ENCODE peak calls at places on chromosomes 7 and 10, in five cellular contexts. One of them, this sample, is unnamed.

GRCh38 chr7:18064242-18064838 is 36.7 kb upstream of the PRPS1L1 start:
- DNase-seq in heart right ventricle: no peak
- DNase-seq in A549: peak
- DNase-seq in adrenal gland: no peak
- DNase-seq in mammary epithelial cell: peak
- DNase-seq in this sample: no peak

GRCh38 chr7:75723444-75723843 is 15.3 kb downstream of the HIP1 start:
- DNase-seq in heart right ventricle: no peak
- DNase-seq in mammary epithelial cell: no peak
- DNase-seq in A549: no peak
- DNase-seq in adrenal gland: no peak
- DNase-seq in this sample: no peak

GRCh38 chr10:34994565-34995142 is 95.5 kb downstream of the CUL2 start:
- DNase-seq in mammary epithelial cell: peak
- DNase-seq in A549: peak
- DNase-seq in adrenal gland: peak
- DNase-seq in heart right ventricle: peak
- DNase-seq in this sample: peak

GRCh38 chr10:38159007-38159406 is 64.9 kb downstream of the ZNF37A start:
- DNase-seq in A549: no peak
- DNase-seq in heart right ventricle: no peak
- DNase-seq in adrenal gland: no peak
- DNase-seq in mammary epithelial cell: no peak
- DNase-seq in this sample: no peak

GRCh38 chr10:127228195-127228785 is 31.9 kb upstream of the INSYN2A start:
- DNase-seq in adrenal gland: no peak
- DNase-seq in mammary epithelial cell: no peak
- DNase-seq in heart right ventricle: no peak
- DNase-seq in A549: no peak
- DNase-seq in this sample: no peak

GRCh38 chr10:119652361-119652760 is 1.2 kb downstream of the BAG3 start:
- DNase-seq in adrenal gland: no peak
- DNase-seq in A549: peak
- DNase-seq in heart right ventricle: no peak
- DNase-seq in mammary epithelial cell: peak
- DNase-seq in this sample: no peak

GRCh38 chr10:73827346-73828089 is 16.1 kb upstream of the NDST2 start:
- DNase-seq in A549: no peak
- DNase-seq in mammary epithelial cell: peak
- DNase-seq in adrenal gland: no peak
- DNase-seq in heart right ventricle: no peak
- DNase-seq in this sample: no peak

GRCh38 chr7:149043936-149044335 is 15.6 kb upstream of the PDIA4 start:
- DNase-seq in mammary epithelial cell: no peak
- DNase-seq in heart right ventricle: no peak
- DNase-seq in A549: no peak
- DNase-seq in adrenal gland: no peak
- DNase-seq in this sample: no peak

DNA sequence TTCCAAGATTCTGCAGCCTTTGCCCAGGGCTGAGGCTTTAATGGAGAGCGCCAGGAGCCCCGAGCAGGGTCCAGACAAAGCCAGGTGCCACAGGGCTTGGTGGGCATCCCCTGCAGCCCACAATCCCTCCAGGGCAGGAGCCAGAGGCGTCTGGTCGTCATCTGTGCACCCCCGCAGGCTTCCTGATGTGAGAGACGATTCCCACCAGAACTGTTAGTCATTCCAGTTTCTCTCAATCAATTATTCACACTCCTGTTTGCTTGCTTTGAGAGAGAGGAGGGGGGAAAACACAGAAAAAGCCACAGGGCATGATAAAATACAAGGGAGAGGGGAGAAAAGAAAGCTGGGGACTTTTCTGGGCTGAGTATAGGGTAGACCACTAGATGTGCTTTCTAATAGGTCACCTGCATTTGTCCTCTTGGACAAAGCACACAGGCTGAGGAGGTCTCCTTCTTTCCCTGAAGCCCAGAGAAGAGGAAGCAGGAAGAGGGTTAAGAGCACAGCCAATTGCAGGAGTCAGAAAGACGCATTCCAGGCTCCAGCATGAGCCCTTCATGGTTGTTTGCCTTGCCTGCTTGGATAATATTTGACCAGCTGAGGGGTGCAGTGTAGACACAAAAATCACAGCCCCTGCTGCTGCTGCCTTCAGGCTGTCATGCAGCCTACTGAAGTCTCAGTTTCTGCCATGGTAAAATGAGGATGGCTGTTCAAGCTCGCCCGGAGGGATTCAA is 194.4 kb downstream of the PLXNA4 start:
- DNase-seq in adrenal gland: no peak
- DNase-seq in heart right ventricle: no peak
- DNase-seq in A549: no peak
- DNase-seq in mammary epithelial cell: no peak
- DNase-seq in this sample: no peak
- H3K4me3 ChIP-seq in adrenal gland: no peak
- H3K4me3 ChIP-seq in heart right ventricle: no peak
- H3K4me3 ChIP-seq in A549: no peak
- H3K4me3 ChIP-seq in mammary epithelial cell: no peak
- H3K4me3 ChIP-seq in this sample: no peak

GRCh38 chr10:11253397-11254002 is 235.8 kb downstream of the CELF2 start:
- DNase-seq in A549: no peak
- DNase-seq in adrenal gland: no peak
- DNase-seq in mammary epithelial cell: no peak
- DNase-seq in heart right ventricle: no peak
- DNase-seq in this sample: no peak
- H3K4me3 ChIP-seq in A549: no peak
- H3K4me3 ChIP-seq in adrenal gland: no peak
- H3K4me3 ChIP-seq in mammary epithelial cell: no peak
- H3K4me3 ChIP-seq in heart right ventricle: no peak
- H3K4me3 ChIP-seq in this sample: no peak

GRCh38 chr10:71725998-71726672 is 6.6 kb upstream of the C10orf105 start:
- DNase-seq in heart right ventricle: no peak
- DNase-seq in A549: peak
- DNase-seq in adrenal gland: no peak
- DNase-seq in mammary epithelial cell: peak
- DNase-seq in this sample: peak
- H3K4me3 ChIP-seq in heart right ventricle: no peak
- H3K4me3 ChIP-seq in A549: no peak
- H3K4me3 ChIP-seq in adrenal gland: no peak
- H3K4me3 ChIP-seq in mammary epithelial cell: no peak
- H3K4me3 ChIP-seq in this sample: no peak

GRCh38 chr10:30560326-30560725 is 69.2 kb downstream of the LYZL2 start:
- DNase-seq in heart right ventricle: no peak
- DNase-seq in adrenal gland: no peak
- DNase-seq in A549: no peak
- DNase-seq in mammary epithelial cell: no peak
- DNase-seq in this sample: no peak

GRCh38 chr10:30556189-30556588 is 73.4 kb downstream of the LYZL2 start:
- DNase-seq in heart right ventricle: no peak
- DNase-seq in mammary epithelial cell: peak
- DNase-seq in adrenal gland: no peak
- DNase-seq in A549: no peak
- DNase-seq in this sample: no peak

GRCh38 chr10:30557884-30558283 is 71.7 kb downstream of the LYZL2 start:
- DNase-seq in mammary epithelial cell: peak
- DNase-seq in adrenal gland: no peak
- DNase-seq in A549: peak
- DNase-seq in heart right ventricle: no peak
- DNase-seq in this sample: peak

GRCh38 chr10:30558411-30558810 is 71.1 kb downstream of the LYZL2 start:
- DNase-seq in A549: no peak
- DNase-seq in mammary epithelial cell: no peak
- DNase-seq in adrenal gland: no peak
- DNase-seq in heart right ventricle: no peak
- DNase-seq in this sample: no peak

GRCh38 chr10:30559118-30559684 is 70.4 kb downstream of the LYZL2 start:
- DNase-seq in A549: no peak
- DNase-seq in adrenal gland: no peak
- DNase-seq in heart right ventricle: no peak
- DNase-seq in mammary epithelial cell: no peak
- DNase-seq in this sample: no peak
- H3K4me3 ChIP-seq in A549: no peak
- H3K4me3 ChIP-seq in adrenal gland: no peak
- H3K4me3 ChIP-seq in heart right ventricle: no peak
- H3K4me3 ChIP-seq in mammary epithelial cell: no peak
- H3K4me3 ChIP-seq in this sample: no peak

DNA sequence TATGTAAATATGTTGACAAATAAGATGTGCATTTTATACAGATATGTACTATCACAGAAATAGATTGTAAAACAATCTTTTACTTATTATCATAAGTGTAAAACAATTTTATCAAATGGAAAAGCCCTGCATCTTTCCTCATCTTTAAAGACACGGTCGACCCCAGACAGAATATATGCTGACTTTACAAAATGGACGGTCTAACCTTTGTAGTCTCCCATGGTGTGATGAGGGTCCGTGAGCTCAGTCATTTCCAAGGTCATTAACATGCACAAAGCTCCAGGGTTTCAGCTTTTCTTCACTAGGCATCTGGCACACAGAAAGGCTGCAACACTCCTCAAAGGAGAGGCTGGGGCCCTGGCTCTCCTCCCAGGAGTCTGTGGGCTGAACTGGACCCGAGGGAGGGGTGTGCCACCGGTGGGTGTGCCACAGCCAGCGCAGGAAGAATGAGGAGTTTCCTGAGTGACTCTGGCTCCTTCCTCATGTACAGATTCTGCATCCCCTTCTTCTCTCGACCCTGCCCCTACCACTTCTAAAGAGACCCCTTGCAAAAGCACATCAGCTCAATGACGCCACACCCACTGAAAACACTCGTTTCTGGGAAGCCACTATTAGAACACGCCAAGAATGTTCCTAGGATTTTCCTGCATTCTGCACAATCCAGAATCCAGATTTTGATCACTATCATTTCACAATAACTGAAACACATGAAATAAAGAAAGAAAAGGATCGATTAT is 26.2 kb upstream of the ABLIM1 start:
- DNase-seq in mammary epithelial cell: no peak
- DNase-seq in A549: peak
- DNase-seq in heart right ventricle: peak
- DNase-seq in adrenal gland: no peak
- DNase-seq in this sample: no peak
- H3K4me3 ChIP-seq in mammary epithelial cell: no peak
- H3K4me3 ChIP-seq in A549: peak
- H3K4me3 ChIP-seq in heart right ventricle: peak
- H3K4me3 ChIP-seq in adrenal gland: no peak
- H3K4me3 ChIP-seq in this sample: no peak

GRCh38 chr7:128872394-128872824 is 9.8 kb downstream of the ATP6V1F start:
- DNase-seq in adrenal gland: no peak
- DNase-seq in heart right ventricle: no peak
- DNase-seq in A549: no peak
- DNase-seq in mammary epithelial cell: no peak
- DNase-seq in this sample: no peak

GRCh38 chr7:128873234-128873633 is 10.6 kb downstream of the ATP6V1F start:
- DNase-seq in heart right ventricle: no peak
- DNase-seq in mammary epithelial cell: no peak
- DNase-seq in adrenal gland: no peak
- DNase-seq in A549: no peak
- DNase-seq in this sample: no peak

GRCh38 chr7:128869944-128870285 is 7.3 kb downstream of the ATP6V1F start:
- DNase-seq in heart right ventricle: no peak
- DNase-seq in A549: no peak
- DNase-seq in mammary epithelial cell: no peak
- DNase-seq in adrenal gland: no peak
- DNase-seq in this sample: no peak

GRCh38 chr7:128869138-128869943 is 6.7 kb downstream of the ATP6V1F start:
- DNase-seq in A549: peak
- DNase-seq in adrenal gland: peak
- DNase-seq in heart right ventricle: peak
- DNase-seq in mammary epithelial cell: peak
- DNase-seq in this sample: peak

GRCh38 chr7:128871050-128871449 is 8.4 kb downstream of the ATP6V1F start:
- DNase-seq in A549: no peak
- DNase-seq in mammary epithelial cell: no peak
- DNase-seq in adrenal gland: no peak
- DNase-seq in heart right ventricle: no peak
- DNase-seq in this sample: no peak
- H3K4me3 ChIP-seq in A549: no peak
- H3K4me3 ChIP-seq in mammary epithelial cell: no peak
- H3K4me3 ChIP-seq in adrenal gland: no peak
- H3K4me3 ChIP-seq in heart right ventricle: no peak
- H3K4me3 ChIP-seq in this sample: no peak

DNA sequence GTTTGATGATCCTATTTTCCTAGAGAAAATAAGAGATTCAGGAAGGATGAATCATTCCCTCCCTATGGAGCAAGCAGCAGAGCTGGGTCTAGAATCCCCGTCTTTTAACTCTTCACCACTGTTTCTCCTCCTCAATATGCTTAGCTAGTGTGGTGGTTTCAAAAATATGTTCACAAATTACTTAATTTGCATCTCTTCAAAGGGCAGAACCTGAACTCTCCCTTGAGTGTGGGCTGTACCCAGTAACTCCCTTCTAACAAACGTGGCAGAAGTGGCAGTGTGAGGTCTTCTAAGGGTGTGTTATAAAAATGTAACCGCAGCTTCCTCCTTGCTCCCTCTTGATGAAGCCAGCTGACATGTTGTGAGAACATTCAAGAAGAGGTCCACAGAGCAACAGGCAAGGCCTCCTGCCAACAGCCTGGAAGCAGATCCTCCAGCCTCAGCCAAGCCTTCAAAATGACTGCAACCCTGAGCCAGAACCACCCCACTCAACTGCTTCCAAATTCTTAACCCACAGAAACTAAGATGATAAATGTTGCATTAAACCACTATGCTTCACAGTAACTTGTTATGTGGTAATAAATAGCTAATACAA is 36.6 kb downstream of the SRPK2 start:
- DNase-seq in A549: no peak
- DNase-seq in mammary epithelial cell: peak
- DNase-seq in adrenal gland: peak
- DNase-seq in heart right ventricle: peak
- DNase-seq in this sample: peak
- H3K4me3 ChIP-seq in A549: no peak
- H3K4me3 ChIP-seq in mammary epithelial cell: no peak
- H3K4me3 ChIP-seq in adrenal gland: no peak
- H3K4me3 ChIP-seq in heart right ventricle: no peak
- H3K4me3 ChIP-seq in this sample: no peak

GRCh38 chr7:32670105-32670504 is 174.8 kb downstream of the AVL9 start:
- DNase-seq in adrenal gland: no peak
- DNase-seq in A549: peak
- DNase-seq in mammary epithelial cell: peak
- DNase-seq in heart right ventricle: no peak
- DNase-seq in this sample: no peak
- H3K4me3 ChIP-seq in adrenal gland: no peak
- H3K4me3 ChIP-seq in A549: peak
- H3K4me3 ChIP-seq in mammary epithelial cell: no peak
- H3K4me3 ChIP-seq in heart right ventricle: no peak
- H3K4me3 ChIP-seq in this sample: no peak

DNA sequence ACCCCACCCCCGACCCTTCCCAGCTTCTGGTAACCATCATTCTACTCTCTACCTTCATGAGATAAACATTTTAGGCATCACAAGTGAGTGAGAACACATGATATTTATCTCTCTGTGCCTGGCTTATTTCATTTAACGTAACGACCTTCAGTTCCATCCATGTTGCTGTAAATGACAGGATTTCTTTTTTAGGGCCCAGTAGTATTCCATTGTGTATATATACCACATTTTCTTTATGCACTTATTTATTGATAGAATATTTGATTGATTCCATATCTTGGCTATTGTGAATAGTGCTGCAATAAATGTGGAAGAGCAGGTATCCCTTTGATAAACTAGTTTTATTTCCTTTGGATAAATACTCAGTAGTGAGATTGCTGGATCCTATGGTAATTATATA is 112.7 kb downstream of the CREB5 start:
- DNase-seq in mammary epithelial cell: no peak
- DNase-seq in adrenal gland: no peak
- DNase-seq in heart right ventricle: no peak
- DNase-seq in A549: no peak
- DNase-seq in this sample: no peak
- H3K4me3 ChIP-seq in mammary epithelial cell: no peak
- H3K4me3 ChIP-seq in adrenal gland: no peak
- H3K4me3 ChIP-seq in heart right ventricle: no peak
- H3K4me3 ChIP-seq in A549: no peak
- H3K4me3 ChIP-seq in this sample: no peak